ENCODE peak calls at places on chromosomes 2 and 18, in eight cellular contexts. One of them, this sample, is unnamed.

GRCh38 chr2:73112026-73112912 is 479 bp downstream of the RAB11FIP5 start:
- DNase-seq in stimulated activated CD4-positive, alpha-beta T cell treated with anti-CD3 and anti-CD28 coated beads, Interleukin-2, amount 100 ng/mL, for 48 hours: no peak
- DNase-seq in activated T-helper 9 cell treated with anti-CD3 and anti-CD28 coated beads, Interleukin-2, amount 50 U/mL, for 16 hours: peak; percentile 8
- DNase-seq in activated T-helper 1 cell treated with Interleukin-2 at 50 U/mL for 16 hours: no peak
- DNase-seq in EH: peak; percentile 54
- DNase-seq in cardiac fibroblast: peak; percentile 57
- DNase-seq in activated gamma-delta T cell treated with Interleukin-2 at 50 U/mL for 16 hours: no peak
- DNase-seq in thyroid gland: peak; percentile 37
- DNase-seq in this sample: peak; percentile 45

GRCh38 chr18:50330176-50330575 is 42.7 kb upstream of the CXXC1 start:
- DNase-seq in stimulated activated CD4-positive, alpha-beta T cell treated with anti-CD3 and anti-CD28 coated beads, Interleukin-2, amount 100 ng/mL, for 48 hours: no peak
- DNase-seq in activated T-helper 9 cell treated with anti-CD3 and anti-CD28 coated beads, Interleukin-2, amount 50 U/mL, for 16 hours: no peak
- DNase-seq in activated T-helper 1 cell treated with Interleukin-2 at 50 U/mL for 16 hours: no peak
- DNase-seq in EH: no peak
- DNase-seq in cardiac fibroblast: no peak
- DNase-seq in activated gamma-delta T cell treated with Interleukin-2 at 50 U/mL for 16 hours: no peak
- DNase-seq in thyroid gland: no peak
- DNase-seq in this sample: no peak

GRCh38 chr2:239751719-239752355 is 273.3 kb downstream of the NDUFA10 start:
- DNase-seq in stimulated activated CD4-positive, alpha-beta T cell treated with anti-CD3 and anti-CD28 coated beads, Interleukin-2, amount 100 ng/mL, for 48 hours: no peak
- DNase-seq in activated T-helper 9 cell treated with anti-CD3 and anti-CD28 coated beads, Interleukin-2, amount 50 U/mL, for 16 hours: no peak
- DNase-seq in activated T-helper 1 cell treated with Interleukin-2 at 50 U/mL for 16 hours: no peak
- DNase-seq in EH: no peak
- DNase-seq in cardiac fibroblast: no peak
- DNase-seq in activated gamma-delta T cell treated with Interleukin-2 at 50 U/mL for 16 hours: no peak
- DNase-seq in thyroid gland: no peak
- DNase-seq in this sample: no peak

GRCh38 chr2:85889648-85890281 is 975 bp upstream of the ST3GAL5 start:
- DNase-seq in stimulated activated CD4-positive, alpha-beta T cell treated with anti-CD3 and anti-CD28 coated beads, Interleukin-2, amount 100 ng/mL, for 48 hours: no peak
- DNase-seq in activated T-helper 9 cell treated with anti-CD3 and anti-CD28 coated beads, Interleukin-2, amount 50 U/mL, for 16 hours: no peak
- DNase-seq in activated T-helper 1 cell treated with Interleukin-2 at 50 U/mL for 16 hours: no peak
- DNase-seq in EH: no peak
- DNase-seq in cardiac fibroblast: no peak
- DNase-seq in activated gamma-delta T cell treated with Interleukin-2 at 50 U/mL for 16 hours: no peak
- DNase-seq in thyroid gland: peak; percentile 42
- DNase-seq in this sample: no peak

GRCh38 chr2:8472545-8473361 is 209.1 kb upstream of the ID2 start:
- DNase-seq in stimulated activated CD4-positive, alpha-beta T cell treated with anti-CD3 and anti-CD28 coated beads, Interleukin-2, amount 100 ng/mL, for 48 hours: no peak
- DNase-seq in activated T-helper 9 cell treated with anti-CD3 and anti-CD28 coated beads, Interleukin-2, amount 50 U/mL, for 16 hours: no peak
- DNase-seq in activated T-helper 1 cell treated with Interleukin-2 at 50 U/mL for 16 hours: no peak
- DNase-seq in EH: no peak
- DNase-seq in cardiac fibroblast: no peak
- DNase-seq in activated gamma-delta T cell treated with Interleukin-2 at 50 U/mL for 16 hours: no peak
- DNase-seq in thyroid gland: no peak
- DNase-seq in this sample: no peak

GRCh38 chr18:3140986-3141639 is 78.7 kb downstream of the MYOM1 start:
- DNase-seq in stimulated activated CD4-positive, alpha-beta T cell treated with anti-CD3 and anti-CD28 coated beads, Interleukin-2, amount 100 ng/mL, for 48 hours: no peak
- DNase-seq in activated T-helper 9 cell treated with anti-CD3 and anti-CD28 coated beads, Interleukin-2, amount 50 U/mL, for 16 hours: no peak
- DNase-seq in activated T-helper 1 cell treated with Interleukin-2 at 50 U/mL for 16 hours: no peak
- DNase-seq in EH: no peak
- DNase-seq in cardiac fibroblast: peak; percentile 3
- DNase-seq in activated gamma-delta T cell treated with Interleukin-2 at 50 U/mL for 16 hours: no peak
- DNase-seq in thyroid gland: no peak
- DNase-seq in this sample: no peak

GRCh38 chr2:27185331-27186026 is 26.4 kb upstream of the ATRAID start:
- DNase-seq in stimulated activated CD4-positive, alpha-beta T cell treated with anti-CD3 and anti-CD28 coated beads, Interleukin-2, amount 100 ng/mL, for 48 hours: no peak
- DNase-seq in activated T-helper 9 cell treated with anti-CD3 and anti-CD28 coated beads, Interleukin-2, amount 50 U/mL, for 16 hours: no peak
- DNase-seq in activated T-helper 1 cell treated with Interleukin-2 at 50 U/mL for 16 hours: no peak
- DNase-seq in EH: peak; percentile 96
- DNase-seq in cardiac fibroblast: peak; percentile 84
- DNase-seq in activated gamma-delta T cell treated with Interleukin-2 at 50 U/mL for 16 hours: no peak
- DNase-seq in thyroid gland: peak; percentile 10
- DNase-seq in this sample: peak; percentile 22

GRCh38 chr18:809985-810642 is 1.9 kb downstream of the YES1 start:
- DNase-seq in stimulated activated CD4-positive, alpha-beta T cell treated with anti-CD3 and anti-CD28 coated beads, Interleukin-2, amount 100 ng/mL, for 48 hours: no peak
- DNase-seq in activated T-helper 9 cell treated with anti-CD3 and anti-CD28 coated beads, Interleukin-2, amount 50 U/mL, for 16 hours: no peak
- DNase-seq in activated T-helper 1 cell treated with Interleukin-2 at 50 U/mL for 16 hours: no peak
- DNase-seq in EH: no peak
- DNase-seq in cardiac fibroblast: no peak
- DNase-seq in activated gamma-delta T cell treated with Interleukin-2 at 50 U/mL for 16 hours: no peak
- DNase-seq in thyroid gland: no peak
- DNase-seq in this sample: peak; percentile 80

GRCh38 chr2:8595428-8595805 is 86.4 kb upstream of the ID2 start:
- DNase-seq in stimulated activated CD4-positive, alpha-beta T cell treated with anti-CD3 and anti-CD28 coated beads, Interleukin-2, amount 100 ng/mL, for 48 hours: no peak
- DNase-seq in activated T-helper 9 cell treated with anti-CD3 and anti-CD28 coated beads, Interleukin-2, amount 50 U/mL, for 16 hours: no peak
- DNase-seq in activated T-helper 1 cell treated with Interleukin-2 at 50 U/mL for 16 hours: no peak
- DNase-seq in EH: no peak
- DNase-seq in cardiac fibroblast: no peak
- DNase-seq in activated gamma-delta T cell treated with Interleukin-2 at 50 U/mL for 16 hours: no peak
- DNase-seq in thyroid gland: no peak
- DNase-seq in this sample: no peak

GRCh38 chr2:36356990-36357505 is 1.5 kb downstream of the CRIM1 start:
- DNase-seq in stimulated activated CD4-positive, alpha-beta T cell treated with anti-CD3 and anti-CD28 coated beads, Interleukin-2, amount 100 ng/mL, for 48 hours: peak; percentile 29
- DNase-seq in activated T-helper 9 cell treated with anti-CD3 and anti-CD28 coated beads, Interleukin-2, amount 50 U/mL, for 16 hours: no peak
- DNase-seq in activated T-helper 1 cell treated with Interleukin-2 at 50 U/mL for 16 hours: no peak
- DNase-seq in EH: peak; percentile 29
- DNase-seq in cardiac fibroblast: no peak
- DNase-seq in activated gamma-delta T cell treated with Interleukin-2 at 50 U/mL for 16 hours: no peak
- DNase-seq in thyroid gland: no peak
- DNase-seq in this sample: peak; percentile 32

GRCh38 chr2:22867921-22868320 is 517.1 kb upstream of the KLHL29 start:
- DNase-seq in stimulated activated CD4-positive, alpha-beta T cell treated with anti-CD3 and anti-CD28 coated beads, Interleukin-2, amount 100 ng/mL, for 48 hours: no peak
- DNase-seq in activated T-helper 9 cell treated with anti-CD3 and anti-CD28 coated beads, Interleukin-2, amount 50 U/mL, for 16 hours: no peak
- DNase-seq in activated T-helper 1 cell treated with Interleukin-2 at 50 U/mL for 16 hours: no peak
- DNase-seq in EH: no peak
- DNase-seq in cardiac fibroblast: no peak
- DNase-seq in activated gamma-delta T cell treated with Interleukin-2 at 50 U/mL for 16 hours: no peak
- DNase-seq in thyroid gland: no peak
- DNase-seq in this sample: no peak

GRCh38 chr2:44974064-44974715 is 32.7 kb downstream of the SIX3 start:
- DNase-seq in stimulated activated CD4-positive, alpha-beta T cell treated with anti-CD3 and anti-CD28 coated beads, Interleukin-2, amount 100 ng/mL, for 48 hours: no peak
- DNase-seq in activated T-helper 9 cell treated with anti-CD3 and anti-CD28 coated beads, Interleukin-2, amount 50 U/mL, for 16 hours: no peak
- DNase-seq in activated T-helper 1 cell treated with Interleukin-2 at 50 U/mL for 16 hours: no peak
- DNase-seq in EH: peak; percentile 55
- DNase-seq in cardiac fibroblast: peak; percentile 58
- DNase-seq in activated gamma-delta T cell treated with Interleukin-2 at 50 U/mL for 16 hours: no peak
- DNase-seq in thyroid gland: no peak
- DNase-seq in this sample: peak; percentile 37

GRCh38 chr2:208101716-208102631 is 22.4 kb downstream of the CRYGD start:
- DNase-seq in stimulated activated CD4-positive, alpha-beta T cell treated with anti-CD3 and anti-CD28 coated beads, Interleukin-2, amount 100 ng/mL, for 48 hours: no peak
- DNase-seq in activated T-helper 9 cell treated with anti-CD3 and anti-CD28 coated beads, Interleukin-2, amount 50 U/mL, for 16 hours: no peak
- DNase-seq in activated T-helper 1 cell treated with Interleukin-2 at 50 U/mL for 16 hours: no peak
- DNase-seq in EH: peak; percentile 6
- DNase-seq in cardiac fibroblast: peak; percentile 48
- DNase-seq in activated gamma-delta T cell treated with Interleukin-2 at 50 U/mL for 16 hours: no peak
- DNase-seq in thyroid gland: no peak
- DNase-seq in this sample: no peak

GRCh38 chr18:42813570-42813969 is 301.9 kb downstream of the RIT2 start:
- DNase-seq in stimulated activated CD4-positive, alpha-beta T cell treated with anti-CD3 and anti-CD28 coated beads, Interleukin-2, amount 100 ng/mL, for 48 hours: no peak
- DNase-seq in activated T-helper 9 cell treated with anti-CD3 and anti-CD28 coated beads, Interleukin-2, amount 50 U/mL, for 16 hours: no peak
- DNase-seq in activated T-helper 1 cell treated with Interleukin-2 at 50 U/mL for 16 hours: no peak
- DNase-seq in EH: no peak
- DNase-seq in cardiac fibroblast: no peak
- DNase-seq in activated gamma-delta T cell treated with Interleukin-2 at 50 U/mL for 16 hours: no peak
- DNase-seq in thyroid gland: no peak
- DNase-seq in this sample: no peak

GRCh38 chr2:86793752-86794151 is 3.0 kb upstream of the CD8A start:
- DNase-seq in stimulated activated CD4-positive, alpha-beta T cell treated with anti-CD3 and anti-CD28 coated beads, Interleukin-2, amount 100 ng/mL, for 48 hours: no peak
- DNase-seq in activated T-helper 9 cell treated with anti-CD3 and anti-CD28 coated beads, Interleukin-2, amount 50 U/mL, for 16 hours: no peak
- DNase-seq in activated T-helper 1 cell treated with Interleukin-2 at 50 U/mL for 16 hours: no peak
- DNase-seq in EH: no peak
- DNase-seq in cardiac fibroblast: no peak
- DNase-seq in activated gamma-delta T cell treated with Interleukin-2 at 50 U/mL for 16 hours: no peak
- DNase-seq in thyroid gland: no peak
- DNase-seq in this sample: peak; percentile 64

GRCh38 chr18:13688191-13689136 is 37.9 kb downstream of the FAM210A start:
- DNase-seq in stimulated activated CD4-positive, alpha-beta T cell treated with anti-CD3 and anti-CD28 coated beads, Interleukin-2, amount 100 ng/mL, for 48 hours: no peak
- DNase-seq in activated T-helper 9 cell treated with anti-CD3 and anti-CD28 coated beads, Interleukin-2, amount 50 U/mL, for 16 hours: no peak
- DNase-seq in activated T-helper 1 cell treated with Interleukin-2 at 50 U/mL for 16 hours: no peak
- DNase-seq in EH: no peak
- DNase-seq in cardiac fibroblast: no peak
- DNase-seq in activated gamma-delta T cell treated with Interleukin-2 at 50 U/mL for 16 hours: no peak
- DNase-seq in thyroid gland: no peak
- DNase-seq in this sample: no peak

GRCh38 chr18:77254711-77255110 is 5.1 kb downstream of the GALR1 start:
- DNase-seq in stimulated activated CD4-positive, alpha-beta T cell treated with anti-CD3 and anti-CD28 coated beads, Interleukin-2, amount 100 ng/mL, for 48 hours: no peak
- DNase-seq in activated T-helper 9 cell treated with anti-CD3 and anti-CD28 coated beads, Interleukin-2, amount 50 U/mL, for 16 hours: no peak
- DNase-seq in activated T-helper 1 cell treated with Interleukin-2 at 50 U/mL for 16 hours: no peak
- DNase-seq in EH: no peak
- DNase-seq in cardiac fibroblast: no peak
- DNase-seq in activated gamma-delta T cell treated with Interleukin-2 at 50 U/mL for 16 hours: no peak
- DNase-seq in thyroid gland: no peak
- DNase-seq in this sample: no peak

GRCh38 chr2:235055891-235056516 is 104.2 kb downstream of the SH3BP4 start:
- DNase-seq in stimulated activated CD4-positive, alpha-beta T cell treated with anti-CD3 and anti-CD28 coated beads, Interleukin-2, amount 100 ng/mL, for 48 hours: no peak
- DNase-seq in activated T-helper 9 cell treated with anti-CD3 and anti-CD28 coated beads, Interleukin-2, amount 50 U/mL, for 16 hours: no peak
- DNase-seq in activated T-helper 1 cell treated with Interleukin-2 at 50 U/mL for 16 hours: no peak
- DNase-seq in EH: peak; percentile 37
- DNase-seq in cardiac fibroblast: peak; percentile 51
- DNase-seq in activated gamma-delta T cell treated with Interleukin-2 at 50 U/mL for 16 hours: no peak
- DNase-seq in thyroid gland: peak; percentile 40
- DNase-seq in this sample: no peak

GRCh38 chr18:50649821-50650220 is 89.9 kb downstream of the MAPK4 start:
- DNase-seq in stimulated activated CD4-positive, alpha-beta T cell treated with anti-CD3 and anti-CD28 coated beads, Interleukin-2, amount 100 ng/mL, for 48 hours: no peak
- DNase-seq in activated T-helper 9 cell treated with anti-CD3 and anti-CD28 coated beads, Interleukin-2, amount 50 U/mL, for 16 hours: no peak
- DNase-seq in activated T-helper 1 cell treated with Interleukin-2 at 50 U/mL for 16 hours: no peak
- DNase-seq in EH: no peak
- DNase-seq in cardiac fibroblast: peak; percentile 81
- DNase-seq in activated gamma-delta T cell treated with Interleukin-2 at 50 U/mL for 16 hours: no peak
- DNase-seq in thyroid gland: peak; percentile 94
- DNase-seq in this sample: no peak

GRCh38 chr2:9343524-9343923 is 79.8 kb downstream of the ITGB1BP1 start:
- DNase-seq in stimulated activated CD4-positive, alpha-beta T cell treated with anti-CD3 and anti-CD28 coated beads, Interleukin-2, amount 100 ng/mL, for 48 hours: no peak
- DNase-seq in activated T-helper 9 cell treated with anti-CD3 and anti-CD28 coated beads, Interleukin-2, amount 50 U/mL, for 16 hours: no peak
- DNase-seq in activated T-helper 1 cell treated with Interleukin-2 at 50 U/mL for 16 hours: no peak
- DNase-seq in EH: no peak
- DNase-seq in cardiac fibroblast: no peak
- DNase-seq in activated gamma-delta T cell treated with Interleukin-2 at 50 U/mL for 16 hours: no peak
- DNase-seq in thyroid gland: no peak
- DNase-seq in this sample: no peak

GRCh38 chr2:29817846-29818680 is 103.3 kb downstream of the ALK start:
- DNase-seq in stimulated activated CD4-positive, alpha-beta T cell treated with anti-CD3 and anti-CD28 coated beads, Interleukin-2, amount 100 ng/mL, for 48 hours: no peak
- DNase-seq in activated T-helper 9 cell treated with anti-CD3 and anti-CD28 coated beads, Interleukin-2, amount 50 U/mL, for 16 hours: no peak
- DNase-seq in activated T-helper 1 cell treated with Interleukin-2 at 50 U/mL for 16 hours: no peak
- DNase-seq in EH: no peak
- DNase-seq in cardiac fibroblast: no peak
- DNase-seq in activated gamma-delta T cell treated with Interleukin-2 at 50 U/mL for 16 hours: no peak
- DNase-seq in thyroid gland: no peak
- DNase-seq in this sample: no peak